ENCODE peak calls at places on chromosomes 3 and 15, in ten cellular contexts. H, S, Z, J, M, F, C, I, X and N are unnamed samples.

GRCh38 chr3:80999481-80999880 is 762.0 kb downstream of the GBE1 start:
- DNase-seq in H (no peak), S (no peak), Z (no peak), J (no peak), M (no peak), F (no peak), C (no peak), I (no peak), X (no peak), N (no peak)

GRCh38 chr15:36612063-36612788 is 32.8 kb downstream of the CDIN1 start:
- DNase-seq in H (no peak), S (no peak), Z (no peak), J (peak), M (no peak), F (no peak), C (peak), I (no peak), X (peak), N (peak)

GRCh38 chr3:111944377-111944776 is 34.4 kb upstream of the ABHD10 start:
- DNase-seq in H (no peak), S (no peak), Z (no peak), J (no peak), M (no peak), F (no peak), C (no peak), I (no peak), X (peak), N (no peak)

GRCh38 chr15:80474751-80475295 is 70.6 kb downstream of the ARNT2 start:
- DNase-seq in H (no peak), S (no peak), Z (no peak), J (no peak), M (no peak), F (no peak), C (peak), I (no peak), X (no peak), N (peak)

GRCh38 chr15:74036271-74037170 is 42.0 kb downstream of the PML start:
- DNase-seq in H (no peak), S (no peak), Z (peak), J (no peak), M (peak), F (no peak), C (peak), I (peak), X (peak), N (peak)

GRCh38 chr3:30626443-30627181 is 20.2 kb downstream of the TGFBR2 start:
- DNase-seq in H (no peak), S (no peak), Z (no peak), J (no peak), M (no peak), F (no peak), C (peak), I (no peak), X (peak), N (peak)

GRCh38 chr3:14452676-14453367 is 50.4 kb downstream of the SLC6A6 start:
- DNase-seq in H (no peak), S (peak), Z (peak), J (peak), M (no peak), F (no peak), C (peak), I (peak), X (peak), N (peak)

GRCh38 chr3:156579427-156579851 is 24.5 kb upstream of the SSR3 start:
- DNase-seq in H (no peak), S (no peak), Z (no peak), J (no peak), M (no peak), F (no peak), C (no peak), I (no peak), X (no peak), N (no peak)